ENCODE peak calls at places on chromosomes 11 and 22, in six cellular contexts. One of them, this sample, is unnamed.

GRCh38 chr22:32203181-32204105 is 1.4 kb downstream of the RFPL2 start:
- ATAC-seq in heart right ventricle: no peak
- ATAC-seq in right cardiac atrium: no peak
- ATAC-seq in gastrocnemius medialis: no peak
- ATAC-seq in upper lobe of right lung: no peak
- ATAC-seq in SK-N-SH treated with all-trans-retinoic acid at 6 μM for 48 hours: peak
- ATAC-seq in this sample: peak

GRCh38 chr22:27329471-27329870 is 472.1 kb downstream of the MN1 start:
- ATAC-seq in right cardiac atrium: no peak
- ATAC-seq in upper lobe of right lung: no peak
- ATAC-seq in SK-N-SH treated with all-trans-retinoic acid at 6 μM for 48 hours: no peak
- ATAC-seq in gastrocnemius medialis: no peak
- ATAC-seq in heart right ventricle: no peak
- ATAC-seq in this sample: no peak

GRCh38 chr11:70434813-70435300 is 36.5 kb downstream of the CTTN start:
- ATAC-seq in upper lobe of right lung: no peak
- ATAC-seq in heart right ventricle: no peak
- ATAC-seq in gastrocnemius medialis: no peak
- ATAC-seq in right cardiac atrium: no peak
- ATAC-seq in SK-N-SH treated with all-trans-retinoic acid at 6 μM for 48 hours: no peak
- ATAC-seq in this sample: no peak

GRCh38 chr22:46953968-46954755 is 191.7 kb downstream of the TBC1D22A start:
- ATAC-seq in SK-N-SH treated with all-trans-retinoic acid at 6 μM for 48 hours: no peak
- ATAC-seq in gastrocnemius medialis: no peak
- ATAC-seq in right cardiac atrium: no peak
- ATAC-seq in upper lobe of right lung: no peak
- ATAC-seq in heart right ventricle: no peak
- ATAC-seq in this sample: no peak

GRCh38 chr11:57633394-57634058 is 16.2 kb downstream of the YPEL4 start:
- ATAC-seq in heart right ventricle: no peak
- ATAC-seq in right cardiac atrium: no peak
- ATAC-seq in SK-N-SH treated with all-trans-retinoic acid at 6 μM for 48 hours: no peak
- ATAC-seq in gastrocnemius medialis: no peak
- ATAC-seq in upper lobe of right lung: no peak
- ATAC-seq in this sample: no peak

GRCh38 chr22:44437493-44438015 is 60.5 kb downstream of the RTL6 start:
- ATAC-seq in heart right ventricle: no peak
- ATAC-seq in gastrocnemius medialis: no peak
- ATAC-seq in upper lobe of right lung: no peak
- ATAC-seq in right cardiac atrium: no peak
- ATAC-seq in SK-N-SH treated with all-trans-retinoic acid at 6 μM for 48 hours: no peak
- ATAC-seq in this sample: peak

GRCh38 chr11:8356731-8357504 is 93.2 kb upstream of the LMO1 start:
- ATAC-seq in heart right ventricle: peak
- ATAC-seq in right cardiac atrium: peak
- ATAC-seq in SK-N-SH treated with all-trans-retinoic acid at 6 μM for 48 hours: no peak
- ATAC-seq in upper lobe of right lung: peak
- ATAC-seq in gastrocnemius medialis: no peak
- ATAC-seq in this sample: no peak

GRCh38 chr11:1748467-1749019 is 1.9 kb downstream of the IFITM10 start:
- ATAC-seq in heart right ventricle: no peak
- ATAC-seq in gastrocnemius medialis: no peak
- ATAC-seq in SK-N-SH treated with all-trans-retinoic acid at 6 μM for 48 hours: no peak
- ATAC-seq in right cardiac atrium: no peak
- ATAC-seq in upper lobe of right lung: no peak
- ATAC-seq in this sample: no peak

GRCh38 chr11:113593698-113594308 is 112.3 kb downstream of the TMPRSS5 start:
- ATAC-seq in gastrocnemius medialis: no peak
- ATAC-seq in heart right ventricle: no peak
- ATAC-seq in upper lobe of right lung: peak
- ATAC-seq in SK-N-SH treated with all-trans-retinoic acid at 6 μM for 48 hours: no peak
- ATAC-seq in right cardiac atrium: peak
- ATAC-seq in this sample: no peak

GRCh38 chr11:126748097-126748756 is 252.3 kb downstream of the KIRREL3 start:
- ATAC-seq in right cardiac atrium: no peak
- ATAC-seq in SK-N-SH treated with all-trans-retinoic acid at 6 μM for 48 hours: no peak
- ATAC-seq in gastrocnemius medialis: no peak
- ATAC-seq in heart right ventricle: no peak
- ATAC-seq in upper lobe of right lung: peak
- ATAC-seq in this sample: no peak

GRCh38 chr11:96905663-96906062 is 515.9 kb downstream of the JRKL start:
- ATAC-seq in gastrocnemius medialis: no peak
- ATAC-seq in SK-N-SH treated with all-trans-retinoic acid at 6 μM for 48 hours: no peak
- ATAC-seq in right cardiac atrium: no peak
- ATAC-seq in heart right ventricle: no peak
- ATAC-seq in upper lobe of right lung: no peak
- ATAC-seq in this sample: no peak

GRCh38 chr11:8728566-8728965 is 46.0 kb downstream of the RPL27A start:
- ATAC-seq in heart right ventricle: no peak
- ATAC-seq in SK-N-SH treated with all-trans-retinoic acid at 6 μM for 48 hours: peak
- ATAC-seq in gastrocnemius medialis: no peak
- ATAC-seq in right cardiac atrium: no peak
- ATAC-seq in upper lobe of right lung: no peak
- ATAC-seq in this sample: no peak

GRCh38 chr11:117020873-117021564 is 77.2 kb downstream of the SIK3 start:
- ATAC-seq in right cardiac atrium: no peak
- ATAC-seq in SK-N-SH treated with all-trans-retinoic acid at 6 μM for 48 hours: no peak
- ATAC-seq in gastrocnemius medialis: no peak
- ATAC-seq in heart right ventricle: no peak
- ATAC-seq in upper lobe of right lung: peak
- ATAC-seq in this sample: no peak

GRCh38 chr22:49608228-49608627 is 219.4 kb downstream of the BRD1 start:
- ATAC-seq in upper lobe of right lung: peak
- ATAC-seq in right cardiac atrium: no peak
- ATAC-seq in SK-N-SH treated with all-trans-retinoic acid at 6 μM for 48 hours: no peak
- ATAC-seq in heart right ventricle: no peak
- ATAC-seq in gastrocnemius medialis: no peak
- ATAC-seq in this sample: no peak

GRCh38 chr11:10450451-10451398 is 4.3 kb upstream of the AMPD3 start:
- ATAC-seq in heart right ventricle: peak
- ATAC-seq in SK-N-SH treated with all-trans-retinoic acid at 6 μM for 48 hours: no peak
- ATAC-seq in upper lobe of right lung: peak
- ATAC-seq in right cardiac atrium: peak
- ATAC-seq in gastrocnemius medialis: no peak
- ATAC-seq in this sample: peak

GRCh38 chr11:3101921-3102640 is 44.9 kb upstream of the CARS1 start:
- ATAC-seq in gastrocnemius medialis: no peak
- ATAC-seq in right cardiac atrium: no peak
- ATAC-seq in upper lobe of right lung: no peak
- ATAC-seq in SK-N-SH treated with all-trans-retinoic acid at 6 μM for 48 hours: no peak
- ATAC-seq in heart right ventricle: no peak
- ATAC-seq in this sample: no peak

GRCh38 chr11:111627591-111627990 is 25.3 kb downstream of the SIK2 start:
- ATAC-seq in heart right ventricle: no peak
- ATAC-seq in SK-N-SH treated with all-trans-retinoic acid at 6 μM for 48 hours: no peak
- ATAC-seq in gastrocnemius medialis: peak
- ATAC-seq in upper lobe of right lung: no peak
- ATAC-seq in right cardiac atrium: peak
- ATAC-seq in this sample: no peak

GRCh38 chr22:30290318-30290678 is 993 bp upstream of the CASTOR1 start:
- ATAC-seq in right cardiac atrium: no peak
- ATAC-seq in gastrocnemius medialis: no peak
- ATAC-seq in SK-N-SH treated with all-trans-retinoic acid at 6 μM for 48 hours: no peak
- ATAC-seq in heart right ventricle: no peak
- ATAC-seq in upper lobe of right lung: no peak
- ATAC-seq in this sample: peak